ENCODE peak calls at places on chromosomes 16 and 17, in four cellular contexts. One of them, this sample, is unnamed.

GRCh38 chr16:75282811-75283281 is 31.4 kb upstream of the BCAR1 start:
- DNase-seq in SHP77: no peak
- DNase-seq in hepatic stellate cell: no peak
- DNase-seq in EH: peak; percentile 52
- DNase-seq in this sample: no peak

GRCh38 chr17:51107666-51108227 is 12.9 kb downstream of the SPAG9 start:
- DNase-seq in SHP77: no peak
- DNase-seq in hepatic stellate cell: no peak
- DNase-seq in EH: no peak
- DNase-seq in this sample: no peak

GRCh38 chr17:40354191-40355122 is 10.1 kb downstream of the GJD3 start:
- DNase-seq in SHP77: no peak
- DNase-seq in hepatic stellate cell: no peak
- DNase-seq in EH: no peak
- DNase-seq in this sample: no peak

GRCh38 chr17:21368545-21369246 is 7.5 kb upstream of the KCNJ12 start:
- DNase-seq in SHP77: no peak
- DNase-seq in hepatic stellate cell: no peak
- DNase-seq in EH: no peak
- DNase-seq in this sample: peak; percentile 61

GRCh38 chr17:48488548-48489106 is 42.2 kb downstream of the HOXB1 start:
- DNase-seq in SHP77: no peak
- DNase-seq in hepatic stellate cell: no peak
- DNase-seq in EH: no peak
- DNase-seq in this sample: no peak

GRCh38 chr16:74107795-74108610 is 188.6 kb upstream of the PSMD7 start:
- DNase-seq in SHP77: peak; percentile 10
- DNase-seq in hepatic stellate cell: no peak
- DNase-seq in EH: peak; percentile 20
- DNase-seq in this sample: peak; percentile 7

GRCh38 chr16:3716831-3717234 is 491 bp downstream of the TRAP1 start:
- DNase-seq in SHP77: peak; percentile 35
- DNase-seq in hepatic stellate cell: peak; percentile 16
- DNase-seq in EH: peak; percentile 24
- DNase-seq in this sample: peak; percentile 17

GRCh38 chr17:17573912-17574311 is 17.6 kb downstream of the PEMT start:
- DNase-seq in SHP77: no peak
- DNase-seq in hepatic stellate cell: no peak
- DNase-seq in EH: no peak
- DNase-seq in this sample: no peak

GRCh38 chr17:20955437-20956323 is 87.1 kb downstream of the USP22 start:
- DNase-seq in SHP77: no peak
- DNase-seq in hepatic stellate cell: no peak
- DNase-seq in EH: peak; percentile 57
- DNase-seq in this sample: peak; percentile 88

GRCh38 chr17:73641779-73642580 is 2.3 kb downstream of the SDK2 start:
- DNase-seq in SHP77: peak; percentile 62
- DNase-seq in hepatic stellate cell: no peak
- DNase-seq in EH: no peak
- DNase-seq in this sample: no peak

GRCh38 chr17:69761767-69762321 is 313.2 kb upstream of the KCNJ16 start:
- DNase-seq in SHP77: no peak
- DNase-seq in hepatic stellate cell: peak; percentile 9
- DNase-seq in EH: peak; percentile 97
- DNase-seq in this sample: peak; percentile 54

GRCh38 chr17:2406903-2407790 is 6.3 kb upstream of the MNT start:
- DNase-seq in SHP77: no peak
- DNase-seq in hepatic stellate cell: peak; percentile 85
- DNase-seq in EH: peak; percentile 99
- DNase-seq in this sample: peak; percentile 96

GRCh38 chr16:84864266-84864955 is 44.6 kb downstream of the CRISPLD2 start:
- DNase-seq in SHP77: peak; percentile 79
- DNase-seq in hepatic stellate cell: no peak
- DNase-seq in EH: no peak
- DNase-seq in this sample: peak; percentile 61

GRCh38 chr17:80430446-80431245 is 15.7 kb downstream of the ENDOV start:
- DNase-seq in SHP77: no peak
- DNase-seq in hepatic stellate cell: no peak
- DNase-seq in EH: no peak
- DNase-seq in this sample: no peak

GRCh38 chr16:4994719-4995434 is 36.7 kb downstream of the SEC14L5 start:
- DNase-seq in SHP77: no peak
- DNase-seq in hepatic stellate cell: no peak
- DNase-seq in EH: no peak
- DNase-seq in this sample: peak; percentile 24

GRCh38 chr17:41579484-41580243 is 7.0 kb downstream of the KRT14 start:
- DNase-seq in SHP77: peak; percentile 62
- DNase-seq in hepatic stellate cell: peak; percentile 78
- DNase-seq in EH: peak; percentile 82
- DNase-seq in this sample: peak; percentile 63

GRCh38 chr17:77110006-77110374 is 30.8 kb upstream of the SEC14L1 start:
- DNase-seq in SHP77: no peak
- DNase-seq in hepatic stellate cell: no peak
- DNase-seq in EH: peak; percentile 74
- DNase-seq in this sample: no peak

GRCh38 chr16:67882374-67883145 is 2.1 kb upstream of the NRN1L start:
- DNase-seq in SHP77: peak; percentile 84
- DNase-seq in hepatic stellate cell: no peak
- DNase-seq in EH: peak; percentile 16
- DNase-seq in this sample: peak; percentile 100

GRCh38 chr16:30567991-30568638 is 3.4 kb downstream of the ZNF688 start:
- DNase-seq in SHP77: peak; percentile 22
- DNase-seq in hepatic stellate cell: peak; percentile 32
- DNase-seq in EH: peak; percentile 77
- DNase-seq in this sample: peak; percentile 74

GRCh38 chr16:16010194-16010593 is 60.8 kb downstream of the ABCC1 start:
- DNase-seq in SHP77: no peak
- DNase-seq in hepatic stellate cell: no peak
- DNase-seq in EH: no peak
- DNase-seq in this sample: no peak

GRCh38 chr16:2811703-2812471 is 5.2 kb upstream of the PRSS21 start:
- DNase-seq in SHP77: no peak
- DNase-seq in hepatic stellate cell: no peak
- DNase-seq in EH: no peak
- DNase-seq in this sample: peak; percentile 19